ENCODE peak calls at places on chromosomes 11 and 22, in four cellular contexts. One of them, this sample, is unnamed.

GRCh38 chr11:39442177-39442576 is 2017.3 kb downstream of the LRRC4C start:
- DNase-seq in stimulated activated CD4-positive, alpha-beta T cell treated with anti-CD3 and anti-CD28 coated beads, Interleukin-12 subunit alpha, Interleukin-12 subunit beta, amount 100 ng/mL, for 4 hours: no peak
- DNase-seq in brain microvascular endothelial cell: no peak
- DNase-seq in stimulated activated CD8-positive, alpha-beta memory T cell treated with anti-CD3 and anti-CD28 coated beads, Interleukin-7, amount 100 ng/mL, for 1 hour: no peak
- DNase-seq in this sample: no peak

GRCh38 chr11:120079750-120080610 is 57.9 kb downstream of the TRIM29 start:
- DNase-seq in brain microvascular endothelial cell: no peak
- DNase-seq in stimulated activated CD8-positive, alpha-beta memory T cell treated with anti-CD3 and anti-CD28 coated beads, Interleukin-7, amount 100 ng/mL, for 1 hour: peak; percentile 8
- DNase-seq in stimulated activated CD4-positive, alpha-beta T cell treated with anti-CD3 and anti-CD28 coated beads, Interleukin-12 subunit alpha, Interleukin-12 subunit beta, amount 100 ng/mL, for 4 hours: peak; percentile 11
- DNase-seq in this sample: peak; percentile 11

GRCh38 chr11:102410382-102410784 is 42.2 kb downstream of the TMEM123 start:
- DNase-seq in stimulated activated CD8-positive, alpha-beta memory T cell treated with anti-CD3 and anti-CD28 coated beads, Interleukin-7, amount 100 ng/mL, for 1 hour: no peak
- DNase-seq in stimulated activated CD4-positive, alpha-beta T cell treated with anti-CD3 and anti-CD28 coated beads, Interleukin-12 subunit alpha, Interleukin-12 subunit beta, amount 100 ng/mL, for 4 hours: no peak
- DNase-seq in brain microvascular endothelial cell: peak; percentile 21
- DNase-seq in this sample: no peak

GRCh38 chr22:20578192-20578591 is 70.8 kb downstream of the MED15 start:
- DNase-seq in brain microvascular endothelial cell: no peak
- DNase-seq in stimulated activated CD4-positive, alpha-beta T cell treated with anti-CD3 and anti-CD28 coated beads, Interleukin-12 subunit alpha, Interleukin-12 subunit beta, amount 100 ng/mL, for 4 hours: no peak
- DNase-seq in stimulated activated CD8-positive, alpha-beta memory T cell treated with anti-CD3 and anti-CD28 coated beads, Interleukin-7, amount 100 ng/mL, for 1 hour: no peak
- DNase-seq in this sample: no peak

GRCh38 chr22:33299245-33299956 is 241.2 kb upstream of the SYN3 start:
- DNase-seq in stimulated activated CD8-positive, alpha-beta memory T cell treated with anti-CD3 and anti-CD28 coated beads, Interleukin-7, amount 100 ng/mL, for 1 hour: no peak
- DNase-seq in brain microvascular endothelial cell: no peak
- DNase-seq in stimulated activated CD4-positive, alpha-beta T cell treated with anti-CD3 and anti-CD28 coated beads, Interleukin-12 subunit alpha, Interleukin-12 subunit beta, amount 100 ng/mL, for 4 hours: no peak
- DNase-seq in this sample: no peak

GRCh38 chr11:128507936-128508335 is 79.4 kb downstream of the ETS1 start:
- DNase-seq in stimulated activated CD8-positive, alpha-beta memory T cell treated with anti-CD3 and anti-CD28 coated beads, Interleukin-7, amount 100 ng/mL, for 1 hour: no peak
- DNase-seq in brain microvascular endothelial cell: no peak
- DNase-seq in stimulated activated CD4-positive, alpha-beta T cell treated with anti-CD3 and anti-CD28 coated beads, Interleukin-12 subunit alpha, Interleukin-12 subunit beta, amount 100 ng/mL, for 4 hours: no peak
- DNase-seq in this sample: no peak

GRCh38 chr11:66100272-66101037 is 30.4 kb downstream of the PACS1 start:
- DNase-seq in stimulated activated CD8-positive, alpha-beta memory T cell treated with anti-CD3 and anti-CD28 coated beads, Interleukin-7, amount 100 ng/mL, for 1 hour: peak; percentile 32
- DNase-seq in stimulated activated CD4-positive, alpha-beta T cell treated with anti-CD3 and anti-CD28 coated beads, Interleukin-12 subunit alpha, Interleukin-12 subunit beta, amount 100 ng/mL, for 4 hours: peak; percentile 34
- DNase-seq in brain microvascular endothelial cell: no peak
- DNase-seq in this sample: no peak

GRCh38 chr22:38174626-38175025 is 7.0 kb downstream of the PLA2G6 start:
- DNase-seq in stimulated activated CD4-positive, alpha-beta T cell treated with anti-CD3 and anti-CD28 coated beads, Interleukin-12 subunit alpha, Interleukin-12 subunit beta, amount 100 ng/mL, for 4 hours: no peak
- DNase-seq in brain microvascular endothelial cell: no peak
- DNase-seq in stimulated activated CD8-positive, alpha-beta memory T cell treated with anti-CD3 and anti-CD28 coated beads, Interleukin-7, amount 100 ng/mL, for 1 hour: no peak
- DNase-seq in this sample: no peak

GRCh38 chr11:14669958-14670357 is 26.4 kb downstream of the PDE3B start:
- DNase-seq in stimulated activated CD8-positive, alpha-beta memory T cell treated with anti-CD3 and anti-CD28 coated beads, Interleukin-7, amount 100 ng/mL, for 1 hour: no peak
- DNase-seq in brain microvascular endothelial cell: no peak
- DNase-seq in stimulated activated CD4-positive, alpha-beta T cell treated with anti-CD3 and anti-CD28 coated beads, Interleukin-12 subunit alpha, Interleukin-12 subunit beta, amount 100 ng/mL, for 4 hours: no peak
- DNase-seq in this sample: no peak

GRCh38 chr22:19723165-19723989 is at the start of gene GP1BB:
- DNase-seq in brain microvascular endothelial cell: peak; percentile 20
- DNase-seq in stimulated activated CD4-positive, alpha-beta T cell treated with anti-CD3 and anti-CD28 coated beads, Interleukin-12 subunit alpha, Interleukin-12 subunit beta, amount 100 ng/mL, for 4 hours: peak; percentile 32
- DNase-seq in stimulated activated CD8-positive, alpha-beta memory T cell treated with anti-CD3 and anti-CD28 coated beads, Interleukin-7, amount 100 ng/mL, for 1 hour: no peak
- DNase-seq in this sample: no peak

GRCh38 chr11:86811637-86812321 is 11.4 kb downstream of the PRSS23 start:
- DNase-seq in brain microvascular endothelial cell: peak; percentile 84
- DNase-seq in stimulated activated CD8-positive, alpha-beta memory T cell treated with anti-CD3 and anti-CD28 coated beads, Interleukin-7, amount 100 ng/mL, for 1 hour: no peak
- DNase-seq in stimulated activated CD4-positive, alpha-beta T cell treated with anti-CD3 and anti-CD28 coated beads, Interleukin-12 subunit alpha, Interleukin-12 subunit beta, amount 100 ng/mL, for 4 hours: no peak
- DNase-seq in this sample: peak; percentile 69

GRCh38 chr11:11206457-11206856 is 146.6 kb downstream of the CSNK2A3 start:
- DNase-seq in stimulated activated CD8-positive, alpha-beta memory T cell treated with anti-CD3 and anti-CD28 coated beads, Interleukin-7, amount 100 ng/mL, for 1 hour: no peak
- DNase-seq in stimulated activated CD4-positive, alpha-beta T cell treated with anti-CD3 and anti-CD28 coated beads, Interleukin-12 subunit alpha, Interleukin-12 subunit beta, amount 100 ng/mL, for 4 hours: no peak
- DNase-seq in brain microvascular endothelial cell: no peak
- DNase-seq in this sample: no peak

GRCh38 chr11:85464283-85464682 is 162.9 kb downstream of the DLG2 start:
- DNase-seq in stimulated activated CD4-positive, alpha-beta T cell treated with anti-CD3 and anti-CD28 coated beads, Interleukin-12 subunit alpha, Interleukin-12 subunit beta, amount 100 ng/mL, for 4 hours: no peak
- DNase-seq in stimulated activated CD8-positive, alpha-beta memory T cell treated with anti-CD3 and anti-CD28 coated beads, Interleukin-7, amount 100 ng/mL, for 1 hour: no peak
- DNase-seq in brain microvascular endothelial cell: no peak
- DNase-seq in this sample: no peak

This sample was measured in HFFc6.